ENCODE peak calls at places on chromosome 5, in five cellular contexts. B is astrocyte of the cerebellum, M is HFF-Myc, O is suprapubic skin, Y is esophagus muscularis mucosa. E is an unnamed sample.

GRCh38 chr5:79396265-79396664 is 117.7 kb downstream of the HOMER1 start:
- DNase-seq in B (no peak), M (no peak), O (no peak), Y (no peak), E (peak; percentile 15)

GRCh38 chr5:122192883-122193496 is 63.6 kb downstream of the ZNF474 start:
- DNase-seq in B (peak; percentile 74), M (peak; percentile 52), O (no peak), Y (no peak), E (peak; percentile 67)

GRCh38 chr5:53114988-53115387 is 5.4 kb upstream of the MOCS2 start:
- DNase-seq in B (no peak), M (no peak), O (no peak), Y (no peak), E (peak; percentile 42)

GRCh38 chr5:122089614-122090013 is 11.6 kb upstream of the LOX start:
- DNase-seq in B (peak; percentile 76), M (no peak), O (no peak), Y (no peak), E (peak; percentile 69)

GRCh38 chr5:145946112-145946861 is 9.9 kb downstream of the SH3RF2 start:
- DNase-seq in B (peak; percentile 49), M (no peak), O (no peak), Y (no peak), E (peak; percentile 95)

GRCh38 chr5:149445739-149446369 is 66.8 kb upstream of the IL17B start:
- DNase-seq in B (peak; percentile 97), M (peak; percentile 96), O (no peak), Y (no peak), E (peak; percentile 45)

GRCh38 chr5:71974622-71975021 is 132.7 kb upstream of the MAP1B start:
- DNase-seq in B (no peak), M (no peak), O (no peak), Y (peak; percentile 89), E (peak; percentile 77)

GRCh38 chr5:35608881-35609779 is 8.5 kb upstream of the SPEF2 start:
- DNase-seq in B (no peak), M (no peak), O (no peak), Y (no peak), E (no peak)

GRCh38 chr5:149422429-149423286 is 43.6 kb upstream of the IL17B start:
- DNase-seq in B (no peak), M (no peak), O (no peak), Y (no peak), E (no peak)

GRCh38 chr5:9505215-9505614 is 40.7 kb downstream of the SEMA5A start:
- DNase-seq in B (no peak), M (no peak), O (no peak), Y (no peak), E (no peak)

GRCh38 chr5:127909078-127909477 is 174.5 kb upstream of the SLC12A2 start:
- DNase-seq in B (peak; percentile 15), M (peak; percentile 35), O (no peak), Y (no peak), E (peak; percentile 70)

GRCh38 chr5:30040483-30041116 is 1152.9 kb upstream of the CDH6 start:
- DNase-seq in B (peak; percentile 79), M (no peak), O (no peak), Y (no peak), E (peak; percentile 4)

GRCh38 chr5:89303033-89303480 is 420.1 kb upstream of the MEF2C start:
- DNase-seq in B (no peak), M (no peak), O (no peak), Y (no peak), E (no peak)

GRCh38 chr5:75023368-75024159 is 28.8 kb downstream of the GCNT4 start:
- DNase-seq in B (no peak), M (no peak), O (no peak), Y (peak; percentile 17), E (no peak)

GRCh38 chr5:133864711-133865110 is 103.7 kb downstream of the C5orf15 start:
- DNase-seq in B (no peak), M (no peak), O (no peak), Y (no peak), E (no peak)

GRCh38 chr5:36236801-36237200 is 4.9 kb downstream of the NADK2 start:
- DNase-seq in B (no peak), M (no peak), O (no peak), Y (no peak), E (no peak)

GRCh38 chr5:139758510-139759036 is 37.0 kb upstream of the PSD2 start:
- DNase-seq in B (no peak), M (no peak), O (no peak), Y (no peak), E (no peak)

GRCh38 chr5:169753795-169754194 is 116.7 kb downstream of the DOCK2 start:
- DNase-seq in B (no peak), M (no peak), O (no peak), Y (no peak), E (peak; percentile 42)

GRCh38 chr5:154813736-154814135 is 36.7 kb downstream of the FAXDC2 start:
- DNase-seq in B (no peak), M (no peak), O (peak; percentile 57), Y (no peak), E (no peak)

GRCh38 chr5:132490484-132491367 is at the start of gene IRF1:
- DNase-seq in B (peak; percentile 86), M (no peak), O (peak; percentile 97), Y (peak; percentile 99), E (peak; percentile 87)

GRCh38 chr5:124628251-124628650 is 118.2 kb downstream of the ZNF608 start:
- DNase-seq in B (no peak), M (no peak), O (no peak), Y (no peak), E (no peak)

GRCh38 chr5:73170522-73170921 is 2.5 kb upstream of the TMEM174 start:
- DNase-seq in B (no peak), M (no peak), O (no peak), Y (no peak), E (peak; percentile 34)

GRCh38 chr5:106780355-106780754 is 890.4 kb downstream of the EFNA5 start:
- DNase-seq in B (no peak), M (no peak), O (no peak), Y (no peak), E (no peak)
- H3K4me3 ChIP-seq in B (no peak overlapping the region), M (no peak overlapping the region), O (no peak overlapping the region), Y (no peak overlapping the region), E (no peak overlapping the region)

DNA sequence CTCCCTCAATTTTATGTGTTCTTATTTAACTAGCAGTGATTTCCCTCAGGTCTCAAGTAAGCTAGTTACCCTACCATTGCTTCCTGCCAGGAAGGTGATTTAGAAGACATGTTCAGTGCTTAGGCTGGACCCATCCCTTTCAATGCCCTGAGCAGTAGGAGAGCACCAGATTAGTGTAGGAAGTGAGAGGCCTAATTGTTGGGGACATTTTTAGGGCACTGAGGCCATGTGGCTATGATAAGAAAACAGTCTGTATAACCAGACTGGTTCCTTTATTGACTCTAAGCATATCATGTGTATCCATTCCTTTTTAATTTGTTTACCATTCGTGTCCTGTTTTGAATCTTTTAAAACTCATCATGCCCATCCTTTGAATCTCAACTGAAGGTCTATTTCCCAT is 312.3 kb upstream of the PRR16 start:
- DNase-seq in B (no peak), M (no peak), O (no peak), Y (no peak), E (no peak)
- H3K4me3 ChIP-seq in B (no peak overlapping the region), M (no peak overlapping the region), O (no peak overlapping the region), Y (no peak overlapping the region), E (no peak overlapping the region)

DNA sequence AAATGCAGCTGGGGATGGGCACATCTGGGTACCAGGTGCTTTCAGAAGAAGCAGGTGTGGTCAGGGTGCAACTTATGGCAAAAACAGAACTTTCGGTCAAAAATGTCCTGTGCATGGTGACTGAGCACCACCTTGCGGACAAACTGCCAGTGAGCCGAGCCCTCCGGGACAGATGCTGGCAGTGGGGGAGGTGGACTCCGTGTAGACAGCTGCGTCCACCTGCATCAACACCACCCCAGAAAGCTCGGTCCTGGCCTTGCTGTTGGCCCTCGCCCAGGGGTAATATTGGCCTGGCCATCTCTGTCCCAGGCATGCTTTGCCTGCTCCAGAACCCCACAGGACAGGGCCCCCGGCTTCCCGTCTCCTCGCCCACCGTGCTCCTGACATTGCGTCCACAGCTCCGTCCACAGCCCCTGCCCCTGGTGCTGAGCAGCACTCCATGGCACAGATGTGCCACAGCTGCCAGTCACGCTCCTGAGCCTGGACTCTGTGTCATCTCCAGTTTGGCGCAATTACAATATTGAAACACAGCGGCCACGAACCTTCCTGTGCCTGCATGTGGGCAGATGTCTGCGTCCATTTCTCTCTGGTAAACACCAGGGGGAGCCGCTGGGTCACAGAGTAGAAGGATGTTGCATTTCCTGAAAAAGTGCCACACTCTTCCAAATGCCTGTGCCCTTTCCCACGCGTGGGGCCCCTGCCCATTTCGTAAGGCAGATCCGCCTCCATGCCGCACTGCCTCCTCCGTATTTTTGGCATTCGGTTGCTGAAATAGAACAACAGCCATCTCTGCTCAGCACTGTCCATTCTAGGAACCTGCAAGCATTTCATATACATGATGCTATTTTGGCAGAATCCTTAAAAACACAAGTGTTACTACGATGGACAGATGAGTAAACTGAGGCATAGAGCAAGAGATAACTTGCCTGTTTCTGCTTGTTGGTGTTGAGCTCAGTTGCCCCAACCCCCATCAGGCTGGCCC is 33.4 kb upstream of the SLC6A19 start:
- DNase-seq in B (peak; percentile 12), M (peak; percentile 72), O (peak; percentile 80), Y (no peak), E (peak; percentile 48)
- H3K4me3 ChIP-seq in B (no peak overlapping the region), M (peak overlapping the region; percentile 32), O (no peak overlapping the region), Y (no peak overlapping the region), E (no peak overlapping the region)

DNA sequence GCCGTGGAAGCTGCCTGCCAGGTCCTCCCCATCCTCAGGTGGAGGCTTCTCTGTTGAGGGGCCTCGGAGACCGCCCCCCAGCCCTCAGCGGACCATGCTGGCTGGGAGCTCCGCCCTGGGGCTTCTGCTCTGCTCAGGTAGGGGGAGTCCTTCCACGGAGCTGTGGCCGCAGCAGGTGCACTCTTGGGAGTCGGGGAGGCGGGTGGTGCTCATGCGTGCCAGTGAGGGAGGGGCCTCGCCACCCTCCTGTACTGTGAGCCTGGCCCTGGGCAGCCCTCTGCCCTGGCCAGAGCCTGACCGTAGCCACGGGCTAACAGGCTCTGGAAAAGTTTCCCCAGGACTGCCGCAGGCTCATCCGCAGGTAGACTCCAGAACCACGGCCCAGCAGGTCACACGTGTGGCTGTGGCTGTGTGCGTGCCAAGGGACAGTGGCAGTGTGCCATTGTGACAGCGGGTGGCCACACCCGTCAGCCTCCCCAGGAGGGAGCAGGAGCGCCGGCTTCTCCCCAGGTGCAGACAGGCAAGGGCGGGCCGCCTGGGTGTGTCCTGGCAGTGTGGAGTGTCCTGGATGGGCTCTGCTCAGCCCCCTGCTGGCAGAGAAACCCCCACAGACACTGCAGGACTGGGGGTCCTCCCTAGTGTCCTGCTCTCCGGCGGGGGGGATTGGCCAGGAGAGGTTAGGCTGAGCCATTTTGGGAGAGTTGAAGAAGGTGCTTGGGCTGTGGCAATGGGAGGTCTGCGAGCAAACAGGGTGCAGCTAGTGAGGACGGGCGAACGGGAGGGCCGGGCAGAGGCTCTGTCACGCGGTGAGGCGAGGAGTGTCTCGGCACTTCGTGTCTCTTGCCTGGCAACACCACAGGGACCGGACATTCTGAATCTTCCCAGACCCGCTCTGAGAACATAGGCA is 29.5 kb downstream of the TPPP start:
- DNase-seq in B (no peak), M (no peak), O (no peak), Y (no peak), E (no peak)
- H3K4me3 ChIP-seq in B (no peak overlapping the region), M (no peak overlapping the region), O (no peak overlapping the region), Y (no peak overlapping the region), E (no peak overlapping the region)

GRCh38 chr5:112642885-112643284 is 94.8 kb upstream of the APC start:
- DNase-seq in B (no peak), M (no peak), O (no peak), Y (no peak), E (no peak)
- H3K4me3 ChIP-seq in B (no peak overlapping the region), M (no peak overlapping the region), O (no peak overlapping the region), Y (no peak overlapping the region), E (no peak overlapping the region)